ENCODE peak calls at places on chromosomes 12 and 14, in eight cellular contexts. B is tibial artery, V is GM13976, K is heart right ventricle, D is MCF 10A, U is AG10803, M is stomach, X is endothelial cell. H is an unnamed sample.

GRCh38 chr14:22602853-22603252 is 4.8 kb downstream of the ABHD4 start:
- DNase-seq in V (no peak), K (no peak), U (no peak), B (no peak), D (no peak), X (no peak), M (no peak), H (no peak)

GRCh38 chr12:68367903-68368302 is 35.7 kb upstream of the MDM1 start:
- DNase-seq in K (no peak), V (no peak), X (no peak), D (no peak), M (no peak), B (no peak), U (peak), H (no peak)

GRCh38 chr12:58030566-58031279 is 89.4 kb downstream of the ATP23 start:
- DNase-seq in U (peak), B (no peak), X (no peak), K (no peak), M (no peak), V (no peak), D (peak), H (no peak)

GRCh38 chr12:40286583-40286982 is 61.8 kb downstream of the LRRK2 start:
- DNase-seq in B (no peak), X (no peak), V (no peak), D (peak), K (no peak), U (peak), M (no peak), H (no peak)

GRCh38 chr12:95790912-95791849 is 617 bp upstream of the NTN4 start:
- DNase-seq in M (no peak), U (no peak), K (peak), V (peak), X (peak), B (peak), D (no peak), H (no peak)

GRCh38 chr14:71371711-71372396 is 464.6 kb downstream of the PCNX1 start:
- DNase-seq in K (no peak), M (no peak), X (no peak), B (no peak), V (peak), D (peak), U (peak), H (no peak)

GRCh38 chr12:51862947-51863346 is 14.4 kb upstream of the FIGNL2 start:
- DNase-seq in K (no peak), M (no peak), V (no peak), X (no peak), U (no peak), B (no peak), D (no peak), H (no peak)

GRCh38 chr12:78977463-78977862 is 112.9 kb downstream of the SYT1 start:
- DNase-seq in M (no peak), K (no peak), D (no peak), B (no peak), U (no peak), X (no peak), V (no peak), H (no peak)

GRCh38 chr12:108804361-108804949 is 52.9 kb downstream of the SSH1 start:
- DNase-seq in V (no peak), K (peak), D (no peak), B (peak), U (peak), M (no peak), X (no peak), H (no peak)

GRCh38 chr12:78898416-78898815 is 33.8 kb downstream of the SYT1 start:
- DNase-seq in U (peak), K (peak), D (peak), B (no peak), X (no peak), V (no peak), M (no peak), H (no peak)

GRCh38 chr12:48814313-48815280 is 3.7 kb upstream of the CACNB3 start:
- DNase-seq in M (peak), D (peak), X (peak), U (peak), B (peak), K (peak), V (peak), H (peak)

GRCh38 chr14:96225745-96226151 is 21.1 kb downstream of the BDKRB2 start:
- DNase-seq in U (peak), K (peak), B (no peak), M (no peak), D (peak), X (peak), V (no peak), H (no peak)

GRCh38 chr12:6603095-6603567 is 4.0 kb downstream of the CHD4 start:
- DNase-seq in M (no peak), U (no peak), X (no peak), K (peak), V (no peak), D (peak), B (peak), H (no peak)

GRCh38 chr14:33693237-33693636 is 257.6 kb downstream of the EGLN3 start:
- DNase-seq in B (no peak), X (no peak), K (no peak), D (no peak), M (no peak), U (peak), V (no peak), H (no peak)

GRCh38 chr14:28609228-28609828 is 157.3 kb upstream of the FOXG1 start:
- DNase-seq in X (peak), V (no peak), U (peak), M (peak), K (peak), B (no peak), D (peak), H (peak)

GRCh38 chr12:81288651-81289050 is 210.8 kb downstream of the ACSS3 start:
- DNase-seq in K (no peak), X (no peak), V (no peak), M (no peak), U (no peak), D (no peak), B (no peak), H (no peak)

GRCh38 chr12:112305951-112306350 is 76.3 kb downstream of the HECTD4 start:
- DNase-seq in D (no peak), M (peak), V (no peak), B (no peak), X (no peak), U (no peak), K (no peak), H (no peak)

GRCh38 chr12:112973712-112974305 is 4.5 kb upstream of the OAS2 start:
- DNase-seq in B (no peak), U (peak), D (no peak), M (no peak), X (no peak), V (no peak), K (no peak), H (no peak)

GRCh38 chr14:100443643-100444042 is 120.5 kb downstream of the SLC25A47 start:
- DNase-seq in B (no peak), M (no peak), V (no peak), U (peak), D (no peak), K (no peak), X (no peak), H (no peak)

DNA sequence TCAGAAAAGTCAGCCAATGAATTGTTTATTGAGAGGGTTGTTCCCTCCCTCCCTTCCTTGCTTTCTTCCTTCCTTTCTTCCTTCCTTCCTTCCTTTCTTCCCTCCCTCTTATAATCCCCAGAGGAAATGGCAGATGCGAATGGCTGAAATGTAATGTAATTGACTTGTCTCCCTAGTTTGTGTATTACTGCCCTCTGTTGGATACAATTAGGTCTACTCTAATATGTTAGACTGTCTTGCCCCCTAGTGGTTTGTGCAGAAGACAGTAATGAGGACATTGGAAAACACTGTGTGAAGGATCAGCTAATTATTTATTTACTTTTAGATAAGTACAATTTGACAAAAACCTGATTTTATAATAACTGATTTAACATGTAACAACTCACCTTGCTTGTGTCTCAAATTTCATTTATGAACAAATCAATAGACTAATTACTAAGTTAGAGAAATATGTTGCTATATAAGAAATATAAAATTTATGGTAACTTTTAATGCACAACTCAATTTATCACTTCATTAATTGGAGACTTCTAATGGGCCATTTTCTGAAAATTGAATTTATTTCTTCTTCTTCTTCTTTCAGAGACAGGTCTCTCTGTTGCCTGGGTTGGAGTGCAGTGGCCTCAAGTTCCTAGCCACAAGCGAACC is 229.8 kb upstream of the LRIG3 start:
- DNase-seq in V (peak), M (no peak), X (peak), K (peak), U (peak), D (peak), B (no peak), H (no peak)
- TF ChIP-seq CTCF in V (peak), M (peak), X (peak), K (peak), U (peak), D (peak), B (peak), H (peak)

GRCh38 chr12:102480401-102480800 is at the start of gene IGF1:
- DNase-seq in D (peak), X (peak), B (no peak), U (peak), M (no peak), K (no peak), V (no peak), H (no peak)
- TF ChIP-seq CTCF in D (no peak), X (no peak), B (no peak), U (peak), M (no peak), K (no peak), V (no peak), H (no peak)

GRCh38 chr12:120843472-120843871 is 60.7 kb downstream of the SPPL3 start:
- DNase-seq in X (no peak), M (no peak), B (no peak), K (no peak), U (no peak), D (no peak), V (no peak), H (no peak)
- TF ChIP-seq CTCF in X (no peak), M (no peak), B (no peak), K (no peak), U (no peak), D (no peak), V (no peak), H (no peak)

GRCh38 chr12:76880156-76881023 is 1.6 kb upstream of the CSRP2 start:
- DNase-seq in D (no peak), M (no peak), V (no peak), U (no peak), B (no peak), X (no peak), K (no peak), H (no peak)

GRCh38 chr12:76879710-76880025 is 849 bp upstream of the CSRP2 start:
- DNase-seq in V (no peak), X (no peak), K (no peak), M (no peak), B (no peak), D (no peak), U (no peak), H (no peak)

GRCh38 chr12:76878045-76878898 is 547 bp downstream of the CSRP2 start:
- DNase-seq in D (peak), U (no peak), X (peak), B (peak), V (no peak), K (no peak), M (no peak), H (no peak)

GRCh38 chr12:76881152-76881551 is 2.3 kb upstream of the CSRP2 start:
- DNase-seq in K (no peak), V (no peak), B (no peak), X (no peak), U (no peak), M (no peak), D (no peak), H (no peak)

GRCh38 chr12:76878899-76879709 is at the start of gene CSRP2:
- DNase-seq in V (peak), X (peak), B (peak), K (peak), D (peak), M (peak), U (peak), H (peak)
- TF ChIP-seq CTCF in V (peak), X (no peak), B (peak), K (no peak), D (no peak), M (no peak), U (peak), H (no peak)

DNA sequence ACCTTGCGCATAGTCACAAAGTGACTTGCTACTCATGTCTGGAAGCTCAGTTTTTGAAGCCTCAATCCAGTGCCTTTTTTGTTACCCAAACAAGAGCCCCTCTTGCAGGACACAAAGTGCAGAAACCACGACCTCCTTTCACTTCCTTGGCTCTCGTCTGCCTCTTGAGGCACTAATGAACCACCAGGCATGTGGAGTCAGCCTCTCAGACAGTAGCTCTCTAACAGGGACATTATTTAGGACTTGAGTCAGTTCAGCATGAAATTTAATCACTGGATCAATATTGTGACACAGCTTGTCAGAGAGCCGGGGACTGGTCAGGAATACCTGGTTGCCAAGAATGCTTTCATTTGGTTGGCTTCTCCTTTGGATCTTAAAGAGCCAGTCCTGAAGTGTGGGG is 46.7 kb downstream of the HSPB8 start:
- DNase-seq in U (no peak), D (no peak), M (no peak), X (no peak), V (no peak), K (no peak), B (no peak), H (no peak)
- TF ChIP-seq CTCF in U (no peak), D (no peak), M (no peak), X (no peak), V (no peak), K (no peak), B (no peak), H (no peak)

GRCh38 chr12:12403264-12404248 is 46.7 kb downstream of the BORCS5 start:
- DNase-seq in K (no peak), B (no peak), X (peak), U (no peak), M (no peak), D (no peak), V (no peak), H (no peak)

GRCh38 chr12:12400793-12401192 is 43.9 kb downstream of the BORCS5 start:
- DNase-seq in X (no peak), B (no peak), K (no peak), V (no peak), U (no peak), M (no peak), D (no peak), H (no peak)

GRCh38 chr12:12406762-12407161 is 49.9 kb downstream of the BORCS5 start:
- DNase-seq in D (no peak), X (no peak), K (no peak), B (no peak), U (no peak), M (no peak), V (no peak), H (no peak)

GRCh38 chr12:12405882-12406281 is 49.0 kb downstream of the BORCS5 start:
- DNase-seq in X (no peak), U (no peak), K (no peak), M (peak), D (peak), V (no peak), B (no peak), H (no peak)

DNA sequence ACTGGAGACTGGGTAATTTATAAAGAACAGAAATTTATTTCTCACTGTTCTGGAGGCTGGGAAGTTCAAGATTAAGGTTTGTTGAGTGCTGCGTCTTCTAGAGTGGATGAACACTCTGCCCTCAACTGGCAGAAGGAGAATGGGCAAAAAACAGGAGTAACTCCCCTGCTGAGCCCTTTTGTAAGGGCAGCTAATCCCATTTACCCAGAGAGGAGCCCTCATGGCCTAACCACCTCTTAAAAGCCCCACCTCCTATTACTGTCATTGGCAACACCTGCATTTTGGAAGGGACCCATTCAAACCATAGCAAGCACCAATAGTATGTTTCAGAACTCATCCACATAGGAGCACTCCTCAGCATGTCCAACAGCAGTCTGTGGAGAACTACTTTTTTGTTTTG is 47.4 kb downstream of the BORCS5 start:
- DNase-seq in K (no peak), M (no peak), D (no peak), V (no peak), B (no peak), U (no peak), X (no peak), H (no peak)
- TF ChIP-seq CTCF in K (no peak), M (no peak), D (no peak), V (no peak), B (no peak), U (no peak), X (no peak), H (no peak)

GRCh38 chr14:92994942-92995341 is 72.0 kb downstream of the CHGA start:
- DNase-seq in B (no peak), X (no peak), K (no peak), V (no peak), D (no peak), M (no peak), U (no peak), H (no peak)
- TF ChIP-seq CTCF in B (no peak), X (no peak), K (no peak), V (no peak), D (no peak), M (no peak), U (no peak), H (no peak)

GRCh38 chr14:105485720-105486332 is 860 bp upstream of the CRIP1 start:
- DNase-seq in D (no peak), M (no peak), K (peak), V (peak), X (peak), B (no peak), U (no peak), H (no peak)
- TF ChIP-seq CTCF in D (no peak), M (no peak), K (peak), V (peak), X (no peak), B (peak), U (no peak), H (no peak)

DNA sequence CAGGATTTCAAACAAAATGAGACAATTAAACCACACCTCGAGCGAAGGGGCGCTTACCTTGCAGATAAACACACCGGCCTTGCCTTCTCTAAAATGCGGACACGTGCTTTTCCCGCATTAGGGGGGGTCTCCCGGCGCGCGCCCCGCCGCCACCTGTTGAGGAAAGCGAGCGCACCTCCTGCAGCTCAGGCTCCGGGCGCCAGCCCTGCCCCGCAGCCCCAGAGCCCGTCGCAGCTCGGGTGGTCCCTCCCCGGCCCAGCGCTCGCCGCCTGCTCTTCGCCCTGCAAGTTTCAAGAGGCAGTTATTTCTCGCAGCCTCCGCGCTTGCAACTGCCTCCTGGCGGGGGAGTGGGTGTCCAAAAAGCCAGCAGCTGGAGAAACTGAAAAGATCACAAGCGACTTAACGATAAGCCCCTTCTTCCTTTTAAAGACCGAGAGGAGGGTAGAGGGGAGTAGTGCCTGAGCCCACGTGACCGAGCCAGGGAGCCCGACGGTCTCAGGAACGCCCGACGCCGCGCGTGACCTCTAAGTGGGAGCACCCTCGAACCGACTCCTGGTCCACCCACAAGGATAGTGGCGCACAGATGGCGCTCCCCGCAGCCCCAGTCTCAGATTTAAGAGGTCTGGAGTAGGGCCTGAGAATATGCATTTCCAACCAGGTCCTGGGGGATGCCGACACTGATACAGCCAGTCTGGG is at the start of gene ESR2:
- DNase-seq in D (no peak), B (no peak), U (peak), M (peak), V (peak), K (no peak), X (peak), H (no peak)
- TF ChIP-seq CTCF in D (no peak), B (peak), U (peak), M (no peak), V (peak), K (no peak), X (no peak), H (no peak)